ENCODE peak calls at places on chromosomes 13 and 19, in seven cellular contexts. T, C, H, W, Z, Y and F are unnamed samples.

GRCh38 chr19:47531640-47532387 is 17.0 kb upstream of the NAPA start:
- DNase-seq in T (no peak), C (no peak), H (no peak), W (no peak), Z (no peak), Y (no peak), F (no peak)

GRCh38 chr19:7700128-7700470 is 1.8 kb downstream of the FCER2 start:
- DNase-seq in T (no peak), C (no peak), H (no peak), W (no peak), Z (no peak), Y (no peak), F (no peak)

GRCh38 chr13:106063591-106064308 is 471.7 kb downstream of the EFNB2 start:
- DNase-seq in T (no peak), C (no peak), H (peak), W (no peak), Z (no peak), Y (no peak), F (peak)

GRCh38 chr19:17762505-17763229 is 11.4 kb downstream of the FCHO1 start:
- DNase-seq in T (peak), C (peak), H (peak), W (no peak), Z (peak), Y (no peak), F (peak)

GRCh38 chr13:113404723-113405471 is 41.0 kb upstream of the GRTP1 start:
- DNase-seq in T (peak), C (no peak), H (no peak), W (peak), Z (no peak), Y (peak), F (no peak)

GRCh38 chr13:112984954-112985802 is 16.2 kb downstream of the MCF2L start:
- DNase-seq in T (no peak), C (no peak), H (no peak), W (no peak), Z (peak), Y (no peak), F (no peak)

GRCh38 chr19:19647037-19647835 is 3.8 kb upstream of the GMIP start:
- DNase-seq in T (no peak), C (no peak), H (no peak), W (no peak), Z (no peak), Y (no peak), F (no peak)

GRCh38 chr13:111920932-111921705 is 145.8 kb upstream of the SOX1 start:
- DNase-seq in T (no peak), C (no peak), H (no peak), W (no peak), Z (no peak), Y (no peak), F (no peak)

GRCh38 chr13:48626726-48627451 is 26.8 kb upstream of the CYSLTR2 start:
- DNase-seq in T (no peak), C (no peak), H (peak), W (no peak), Z (no peak), Y (no peak), F (no peak)

GRCh38 chr19:52935434-52935833 is 12.2 kb upstream of the ZNF888 start:
- DNase-seq in T (no peak), C (no peak), H (peak), W (no peak), Z (peak), Y (no peak), F (peak)

DNA sequence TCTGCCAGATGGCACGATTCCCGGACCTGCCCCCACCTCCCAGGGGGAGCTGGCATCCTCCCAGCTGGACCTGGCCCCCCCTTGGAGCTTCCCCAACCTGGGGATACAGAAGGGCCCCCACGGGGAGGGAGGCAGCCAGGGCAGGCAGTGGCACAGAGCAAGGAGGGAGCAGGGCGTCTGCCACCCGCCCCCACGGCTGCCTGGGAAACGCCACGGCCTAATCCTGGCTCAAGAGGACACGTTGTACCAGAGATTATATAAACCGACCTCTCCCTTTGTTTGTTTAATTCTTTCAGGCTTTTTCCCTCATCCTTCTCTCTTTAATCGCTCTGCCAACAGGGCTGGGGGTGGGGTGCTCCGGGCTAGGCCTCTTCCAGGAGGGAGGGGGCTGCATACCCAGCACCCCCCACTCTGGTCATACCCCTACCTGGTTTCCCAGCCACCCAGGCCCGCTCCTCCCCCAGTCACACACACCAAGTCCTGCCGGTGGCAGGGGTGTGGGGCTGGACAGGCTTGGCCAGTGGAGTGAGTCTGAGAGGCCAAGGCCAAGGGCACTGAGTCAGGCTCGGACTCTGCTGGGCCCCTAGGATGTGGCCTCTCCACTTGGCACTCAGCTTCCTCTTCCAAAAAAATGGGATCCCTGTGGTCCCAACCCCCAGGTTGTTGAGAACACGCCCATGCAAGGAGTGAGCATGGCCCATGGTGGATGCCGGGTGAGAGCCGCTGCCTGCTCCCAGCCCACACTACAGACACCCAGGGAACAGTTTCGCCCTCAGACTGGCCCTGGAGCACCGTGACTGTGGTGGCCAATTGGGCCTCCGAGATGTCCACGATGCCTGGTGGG is 29.5 kb upstream of the NFIC start:
- DNase-seq in T (peak), C (no peak), H (no peak), W (peak), Z (peak), Y (peak), F (no peak)
- H3K27ac ChIP-seq in T (peak), C (peak), H (no peak), W (peak), Z (peak), Y (peak), F (no peak)

GRCh38 chr13:59461411-59461810 is 702.3 kb downstream of the DIAPH3 start:
- DNase-seq in T (no peak), C (no peak), H (no peak), W (no peak), Z (no peak), Y (no peak), F (no peak)

GRCh38 chr13:59463023-59463422 is 700.7 kb downstream of the DIAPH3 start:
- DNase-seq in T (no peak), C (no peak), H (no peak), W (no peak), Z (no peak), Y (no peak), F (no peak)

GRCh38 chr13:59459972-59460371 is 703.8 kb downstream of the DIAPH3 start:
- DNase-seq in T (no peak), C (no peak), H (peak), W (no peak), Z (no peak), Y (no peak), F (peak)

GRCh38 chr13:59464926-59465325 is 698.8 kb downstream of the DIAPH3 start:
- DNase-seq in T (no peak), C (no peak), H (no peak), W (no peak), Z (no peak), Y (no peak), F (peak)

DNA sequence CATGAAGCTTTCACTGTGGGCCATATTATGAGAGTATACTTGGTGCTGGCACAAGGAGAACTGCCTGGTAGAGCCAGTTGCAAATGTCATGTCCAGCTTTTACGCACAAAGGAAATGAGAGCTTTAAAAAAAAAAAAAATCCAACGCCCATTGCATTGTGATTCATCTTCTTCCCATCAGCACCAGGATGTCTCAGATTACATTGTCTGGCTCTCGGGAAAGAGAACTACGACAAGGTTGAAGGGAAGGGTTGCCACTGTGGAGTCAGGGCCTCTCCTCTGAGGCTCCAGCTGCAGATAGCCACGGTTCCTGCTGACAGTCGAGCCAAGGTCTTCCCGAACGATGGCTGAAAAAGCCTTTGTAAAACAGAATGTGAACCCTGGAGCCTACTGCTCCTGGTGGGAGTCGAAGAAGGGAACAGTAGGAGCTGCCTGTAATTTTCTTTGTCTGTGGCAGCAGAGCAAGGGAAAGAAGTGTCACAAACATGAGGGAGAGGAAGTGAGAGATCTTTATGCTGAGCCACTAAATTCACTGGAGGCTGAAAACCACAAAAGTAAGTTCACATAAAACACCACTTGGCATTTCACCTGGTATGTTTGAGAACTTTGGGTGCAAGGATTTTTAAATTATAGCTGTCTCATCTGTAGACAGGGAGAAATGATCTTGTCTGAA is 704.7 kb downstream of the DIAPH3 start:
- DNase-seq in T (no peak), C (no peak), H (peak), W (no peak), Z (no peak), Y (no peak), F (peak)
- H3K4me3 ChIP-seq in T (no peak), C (no peak), H (peak), W (no peak), Z (no peak), Y (no peak), F (peak)

GRCh38 chr13:87280139-87280538 is 391.0 kb upstream of the SLITRK5 start:
- DNase-seq in T (no peak), C (no peak), H (no peak), W (no peak), Z (no peak), Y (no peak), F (peak)
- H3K27ac ChIP-seq in T (no peak), C (no peak), H (no peak), W (no peak), Z (no peak), Y (no peak), F (no peak)

GRCh38 chr19:45621976-45622503 is 17.2 kb downstream of the EML2 start:
- DNase-seq in T (no peak), C (no peak), H (no peak), W (no peak), Z (no peak), Y (no peak), F (no peak)

GRCh38 chr19:45621389-45621788 is 17.8 kb downstream of the EML2 start:
- DNase-seq in T (no peak), C (no peak), H (no peak), W (no peak), Z (no peak), Y (no peak), F (no peak)

GRCh38 chr19:45613926-45614725 is 12.1 kb upstream of the GPR4 start:
- DNase-seq in T (no peak), C (peak), H (peak), W (no peak), Z (peak), Y (no peak), F (peak)

GRCh38 chr19:45616709-45617027 is 14.7 kb upstream of the GPR4 start:
- DNase-seq in T (no peak), C (no peak), H (no peak), W (no peak), Z (no peak), Y (no peak), F (no peak)

GRCh38 chr19:45615795-45616708 is 14.0 kb upstream of the GPR4 start:
- DNase-seq in T (peak), C (peak), H (peak), W (peak), Z (peak), Y (peak), F (peak)
- H3K4me3 ChIP-seq in T (no peak), C (no peak), H (no peak), W (no peak), Z (no peak), Y (peak), F (no peak)

GRCh38 chr19:42313840-42314755 is 989 bp downstream of the TMEM145 start:
- DNase-seq in T (no peak), C (no peak), H (no peak), W (no peak), Z (no peak), Y (no peak), F (no peak)
- H3K27ac ChIP-seq in T (peak), C (peak), H (no peak), W (no peak), Z (no peak), Y (no peak), F (no peak)

GRCh38 chr19:13860679-13861391 is 16.1 kb upstream of the NANOS3 start:
- DNase-seq in T (no peak), C (no peak), H (no peak), W (no peak), Z (no peak), Y (no peak), F (no peak)

GRCh38 chr19:13859361-13859880 is 17.5 kb upstream of the NANOS3 start:
- DNase-seq in T (peak), C (no peak), H (peak), W (no peak), Z (no peak), Y (no peak), F (peak)

GRCh38 chr19:13864223-13864512 is 12.8 kb upstream of the NANOS3 start:
- DNase-seq in T (no peak), C (no peak), H (no peak), W (no peak), Z (no peak), Y (no peak), F (no peak)

GRCh38 chr19:13861714-13862531 is 15.0 kb upstream of the NANOS3 start:
- DNase-seq in T (peak), C (no peak), H (peak), W (peak), Z (peak), Y (peak), F (peak)

DNA sequence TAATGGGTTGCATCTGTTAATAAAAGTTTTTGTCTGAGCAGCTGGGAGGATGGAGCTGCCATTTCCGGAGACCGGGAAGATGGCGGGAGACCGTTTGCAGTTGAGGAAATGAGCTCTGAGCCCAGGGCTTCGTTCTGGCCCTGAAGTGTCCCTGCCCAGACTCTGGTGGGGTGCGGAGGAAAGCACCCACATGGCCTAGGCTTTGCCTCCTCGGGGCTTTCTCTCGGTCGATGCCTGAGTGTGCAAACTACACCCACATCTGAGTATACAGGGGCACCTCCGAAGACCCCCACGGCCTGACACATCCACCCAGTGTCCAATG is 15.6 kb upstream of the NANOS3 start:
- DNase-seq in T (no peak), C (no peak), H (no peak), W (no peak), Z (no peak), Y (no peak), F (no peak)
- H3K4me3 ChIP-seq in T (no peak), C (peak), H (peak), W (peak), Z (peak), Y (peak), F (peak)

GRCh38 chr13:43414111-43414510 is 372.7 kb downstream of the ENOX1 start:
- DNase-seq in T (no peak), C (no peak), H (no peak), W (no peak), Z (no peak), Y (no peak), F (no peak)

GRCh38 chr13:43407023-43407581 is 379.7 kb downstream of the ENOX1 start:
- DNase-seq in T (no peak), C (no peak), H (no peak), W (no peak), Z (no peak), Y (no peak), F (no peak)

GRCh38 chr13:43408274-43408673 is 378.5 kb downstream of the ENOX1 start:
- DNase-seq in T (no peak), C (no peak), H (no peak), W (no peak), Z (no peak), Y (no peak), F (no peak)

GRCh38 chr13:43411211-43411610 is 375.6 kb downstream of the ENOX1 start:
- DNase-seq in T (no peak), C (no peak), H (no peak), W (no peak), Z (no peak), Y (no peak), F (no peak)

GRCh38 chr13:43411741-43412140 is 375.0 kb downstream of the ENOX1 start:
- DNase-seq in T (no peak), C (no peak), H (peak), W (no peak), Z (peak), Y (peak), F (no peak)
- H3K27ac ChIP-seq in T (no peak), C (no peak), H (no peak), W (no peak), Z (peak), Y (peak), F (no peak)

GRCh38 chr19:2602391-2603181 is 99.9 kb downstream of the GNG7 start:
- DNase-seq in T (no peak), C (no peak), H (peak), W (peak), Z (peak), Y (peak), F (peak)
- H3K4me3 ChIP-seq in T (no peak), C (no peak), H (no peak), W (no peak), Z (peak), Y (peak), F (peak)

DNA sequence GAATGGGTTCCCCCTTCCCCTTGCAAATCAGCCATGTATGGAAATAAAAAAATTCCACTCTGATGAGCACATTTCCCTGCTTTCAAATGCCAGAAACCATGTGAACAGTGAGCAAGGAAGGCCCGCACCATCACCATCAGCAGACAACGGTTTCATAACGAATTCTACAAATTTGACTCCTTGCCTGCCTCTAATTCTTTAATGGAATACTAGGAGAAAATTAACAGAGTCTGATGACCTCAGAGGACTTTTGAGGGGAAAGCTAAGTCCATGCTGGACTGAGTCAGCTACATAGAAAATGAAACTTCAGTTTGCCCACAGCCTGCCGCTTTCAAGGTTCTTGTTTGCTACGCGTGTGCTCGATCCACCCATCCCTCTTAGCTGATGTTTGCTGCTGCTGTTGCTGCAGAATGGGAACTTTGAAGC is 46.7 kb upstream of the KL start:
- DNase-seq in T (no peak), C (no peak), H (peak), W (no peak), Z (no peak), Y (no peak), F (no peak)
- H3K27ac ChIP-seq in T (no peak), C (no peak), H (peak), W (peak), Z (peak), Y (peak), F (no peak)

DNA sequence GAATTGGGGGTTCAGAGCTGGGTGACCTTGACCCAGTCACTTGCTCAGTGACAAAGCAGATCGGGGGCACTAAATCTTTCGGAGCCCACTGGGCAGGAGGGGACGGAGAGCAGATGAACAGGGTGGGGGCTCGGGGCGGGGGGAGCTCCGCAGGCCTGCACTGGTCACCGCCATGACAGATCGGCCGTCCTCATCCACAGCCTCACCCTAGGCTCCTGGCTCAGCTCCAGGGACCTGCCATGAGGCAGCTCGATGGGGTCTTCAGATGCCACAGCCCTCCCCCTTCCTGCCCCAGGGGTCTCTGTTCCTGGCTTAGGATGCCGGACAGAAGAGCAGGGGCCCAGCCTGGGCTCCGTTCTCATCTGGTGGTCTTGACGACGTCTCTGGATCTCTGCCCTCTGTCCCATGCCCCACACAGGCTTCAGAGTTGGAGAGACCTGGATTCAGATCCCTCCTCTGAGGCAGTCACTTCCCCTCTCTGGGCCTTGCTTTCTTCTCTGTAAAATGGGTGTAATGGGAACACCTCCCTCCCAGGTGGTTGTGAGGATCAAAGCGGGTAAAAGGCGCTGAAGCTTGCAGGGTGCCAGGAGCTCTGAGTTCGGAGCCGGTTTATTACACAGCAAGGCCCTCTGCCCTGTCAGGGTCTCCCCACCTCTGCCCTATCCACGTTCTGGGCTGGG is 3.0 kb downstream of the KDM4B start:
- DNase-seq in T (no peak), C (no peak), H (no peak), W (no peak), Z (no peak), Y (no peak), F (no peak)
- H3K4me3 ChIP-seq in T (peak), C (no peak), H (peak), W (no peak), Z (no peak), Y (no peak), F (peak)